ENCODE peak calls at places on chromosomes 2 and 18, in four cellular contexts. Y is IMR-90, Z is OCI-LY7, N is HCT116. L is an unnamed sample.
A peak's percentile ranks its signal among the peaks of the same experiment; 100 is the strongest.

GRCh38 chr18:24560511-24560981 is 100.1 kb downstream of the HRH4 start:
- DNase-seq in Y (no peak), Z (no peak), N (peak; percentile 7), L (no peak)

GRCh38 chr18:75809392-75809791 is 381.9 kb upstream of the SMIM21 start:
- DNase-seq in Y (no peak), Z (no peak), N (no peak), L (no peak)

GRCh38 chr2:240538031-240538780 is 19.6 kb downstream of the ANKMY1 start:
- DNase-seq in Y (no peak), Z (no peak), N (no peak), L (no peak)

GRCh38 chr2:223297788-223298187 is 245.8 kb downstream of the KCNE4 start:
- DNase-seq in Y (no peak), Z (no peak), N (no peak), L (no peak)

GRCh38 chr2:18814387-18814786 is 225.0 kb upstream of the NT5C1B start:
- DNase-seq in Y (peak; percentile 86), Z (no peak), N (no peak), L (no peak)

GRCh38 chr2:233857511-233858118 is 3.3 kb upstream of the HJURP start:
- DNase-seq in Y (no peak), Z (peak; percentile 37), N (no peak), L (peak; percentile 53)

GRCh38 chr2:212318636-212319035 is 220.0 kb downstream of the ERBB4 start:
- DNase-seq in Y (no peak), Z (no peak), N (no peak), L (no peak)

GRCh38 chr2:159617651-159618050 is 1.3 kb upstream of the BAZ2B start:
- DNase-seq in Y (peak; percentile 31), Z (no peak), N (no peak), L (peak; percentile 17)

GRCh38 chr2:38485734-38486133 is 108.7 kb upstream of the ATL2 start:
- DNase-seq in Y (no peak), Z (peak; percentile 22), N (no peak), L (no peak)

GRCh38 chr18:54215069-54215468 is 9.4 kb downstream of the MBD2 start:
- DNase-seq in Y (peak; percentile 84), Z (no peak), N (no peak), L (no peak)

GRCh38 chr2:240913810-240914644 is 7.9 kb downstream of the CROCC2 start:
- DNase-seq in Y (peak; percentile 55), Z (peak; percentile 56), N (no peak), L (peak; percentile 54)

GRCh38 chr18:47087676-47088075 is 52.3 kb upstream of the ELOA2 start:
- DNase-seq in Y (no peak), Z (no peak), N (no peak), L (no peak)

DNA sequence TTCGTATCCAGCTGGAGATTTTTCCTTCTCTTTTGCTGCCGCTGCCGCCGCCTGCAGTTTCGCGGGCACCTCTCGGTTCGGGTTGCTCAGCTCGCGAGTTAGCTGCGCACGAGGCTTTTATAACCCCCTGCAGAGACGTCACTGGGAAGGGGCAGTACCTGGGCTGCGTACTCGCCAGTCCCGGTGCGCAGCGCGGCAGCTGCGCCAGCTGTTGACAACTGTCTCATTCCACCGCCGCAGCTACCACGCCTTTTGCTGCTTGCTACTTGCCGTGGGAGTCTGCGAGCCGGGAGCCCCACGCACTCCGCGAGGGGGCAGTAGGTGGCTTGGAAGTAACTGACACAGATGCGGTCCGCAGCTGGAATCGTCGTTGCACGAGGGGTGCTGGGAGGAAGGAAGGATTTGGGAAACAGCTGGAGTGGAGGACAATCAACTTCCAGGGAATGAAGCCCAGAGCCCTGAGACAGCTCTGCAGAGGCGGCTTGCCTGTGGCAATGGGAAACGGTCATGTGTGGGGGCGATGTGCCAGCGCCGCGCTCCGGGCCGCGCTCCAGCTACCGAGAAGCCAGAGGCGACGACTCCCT is at the start of gene TACR1:
- DNase-seq in Y (peak; percentile 73), Z (no peak), N (no peak), L (peak; percentile 53)
- H3K4me2 ChIP-seq in Y (peak within 1 kb of the TSS; percentile 93), Z (no peak within 1 kb of the TSS), N (no peak within 1 kb of the TSS), L (peak within 1 kb of the TSS; percentile 85)

GRCh38 chr2:219294356-219295351 is 14.5 kb downstream of the PTPRN start:
- DNase-seq in Y (peak; percentile 70), Z (peak; percentile 92), N (peak; percentile 78), L (peak; percentile 93)
- H3K4me2 ChIP-seq in Y (peak overlapping the region; percentile 76), Z (peak overlapping the region; percentile 76), N (peak overlapping the region; percentile 83), L (peak overlapping the region; percentile 91)

GRCh38 chr2:217817466-217818292 is 185.1 kb downstream of the TNS1 start:
- DNase-seq in Y (no peak), Z (no peak), N (no peak), L (no peak)

GRCh38 chr2:217813828-217814227 is 189.0 kb downstream of the TNS1 start:
- DNase-seq in Y (no peak), Z (no peak), N (no peak), L (no peak)

GRCh38 chr2:217820066-217820819 is 182.6 kb downstream of the TNS1 start:
- DNase-seq in Y (no peak), Z (no peak), N (no peak), L (no peak)

GRCh38 chr2:217818293-217818850 is 184.4 kb downstream of the TNS1 start:
- DNase-seq in Y (no peak), Z (no peak), N (no peak), L (no peak)

DNA sequence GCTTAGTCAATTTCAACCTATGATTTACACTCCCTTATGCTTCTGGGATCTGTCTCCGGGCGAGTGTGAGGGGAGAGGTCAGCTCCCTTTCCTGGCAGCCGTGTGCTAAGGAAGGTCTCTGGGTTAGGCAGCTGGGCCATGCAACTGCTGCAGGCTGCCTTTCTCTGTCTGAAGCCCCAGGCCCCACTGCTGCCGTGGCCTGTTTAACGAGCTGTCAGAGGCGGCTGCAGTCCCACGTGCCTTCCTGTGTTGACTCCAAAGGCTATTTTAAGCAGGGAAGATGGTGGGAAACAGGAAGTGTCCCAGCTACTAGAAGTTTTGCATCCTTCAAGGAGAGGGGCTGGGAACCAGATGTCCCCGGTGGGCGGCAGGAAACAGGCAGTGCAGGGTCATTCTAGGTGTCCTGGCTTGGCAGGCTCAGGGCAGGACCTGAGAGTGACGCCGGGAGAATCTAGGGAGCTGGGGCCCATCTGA is 186.4 kb downstream of the TNS1 start:
- DNase-seq in Y (peak; percentile 46), Z (no peak), N (no peak), L (no peak)
- H3K4me2 ChIP-seq in Y (no peak overlapping the region), Z (no peak overlapping the region), N (no peak overlapping the region), L (no peak overlapping the region)

DNA sequence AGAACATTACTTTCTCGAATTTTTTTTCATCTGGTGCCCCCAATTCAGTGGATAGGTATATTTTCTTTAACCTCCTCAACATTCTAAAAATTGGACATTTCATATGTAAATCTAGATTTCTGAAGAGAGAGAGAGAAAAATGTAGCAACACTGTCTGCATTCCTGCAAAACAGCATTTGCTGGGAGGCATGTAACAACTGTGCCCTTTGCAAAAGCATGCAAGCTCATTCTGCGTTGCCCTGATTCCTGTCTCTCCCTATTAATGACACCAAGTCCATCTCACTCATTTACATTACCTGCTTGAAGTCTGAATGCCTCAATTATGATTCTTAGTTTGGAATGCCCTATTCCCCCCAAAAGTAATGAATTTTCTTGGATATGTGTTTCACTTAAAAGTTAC is 79.8 kb upstream of the BARD1 start:
- DNase-seq in Y (no peak), Z (no peak), N (no peak), L (no peak)
- H3K4me2 ChIP-seq in Y (no peak overlapping the region), Z (no peak overlapping the region), N (no peak overlapping the region), L (no peak overlapping the region)

DNA sequence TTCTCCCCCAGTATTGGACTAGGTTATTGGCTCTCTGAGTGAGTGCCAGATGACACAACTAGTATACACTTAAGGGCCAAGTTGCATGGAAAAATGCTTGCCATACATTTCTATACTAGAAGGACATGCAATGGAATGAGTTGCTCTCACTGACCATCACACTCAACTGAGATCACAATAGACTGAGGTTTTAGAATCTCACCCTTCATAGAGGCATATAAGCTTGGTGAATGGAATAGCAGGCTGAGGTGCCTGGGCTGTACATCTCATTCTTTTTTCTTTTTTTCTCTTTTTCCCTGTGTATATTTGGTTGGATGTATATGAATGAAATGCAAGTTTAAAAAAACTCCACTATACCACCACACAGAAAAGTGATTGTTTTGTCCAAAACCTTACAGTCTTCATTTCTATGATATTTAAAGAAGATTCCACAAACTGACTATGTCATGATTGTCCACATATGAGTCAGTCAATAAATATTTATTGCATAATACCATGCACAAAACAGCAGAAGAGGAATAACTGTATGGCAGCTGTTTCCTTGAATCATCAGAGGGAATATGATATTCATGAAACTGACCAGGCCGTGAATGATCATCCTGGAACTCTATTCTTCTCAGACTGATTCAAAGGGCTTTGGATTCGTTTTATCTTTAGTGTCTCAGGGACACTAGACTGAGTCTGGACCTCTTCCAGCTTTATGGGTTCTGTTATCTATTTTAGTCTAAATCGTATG is 122.5 kb upstream of the STK17B start:
- DNase-seq in Y (peak; percentile 96), Z (no peak), N (no peak), L (peak; percentile 96)
- H3K4me2 ChIP-seq in Y (peak overlapping the region; percentile 37), Z (no peak overlapping the region), N (peak overlapping the region; percentile 27), L (peak overlapping the region; percentile 67)

GRCh38 chr2:64400733-64401500 is 53.0 kb upstream of the LGALSL start:
- DNase-seq in Y (no peak), Z (no peak), N (no peak), L (peak; percentile 72)
- H3K4me2 ChIP-seq in Y (no peak overlapping the region), Z (no peak overlapping the region), N (peak overlapping the region; percentile 4), L (peak overlapping the region; percentile 75)

GRCh38 chr2:234986346-234986745 is 34.5 kb downstream of the SH3BP4 start:
- DNase-seq in Y (no peak), Z (no peak), N (no peak), L (no peak)
- H3K4me2 ChIP-seq in Y (no peak overlapping the region), Z (no peak overlapping the region), N (no peak overlapping the region), L (no peak overlapping the region)

L was measured in PC-3.